ENCODE peak calls at places on chromosomes 13 and 19, in four cellular contexts. E, S, J and N are unnamed samples.
A peak's percentile ranks its signal among the peaks of the same experiment; 100 is the strongest.

GRCh38 chr13:30473675-30474074 is 7.9 kb upstream of the HMGB1 start:
- DNase-seq in E (no peak), S (no peak), J (no peak), N (no peak)

GRCh38 chr19:28971011-28971410 is 241.9 kb downstream of the UQCRFS1 start:
- DNase-seq in E (no peak), S (no peak), J (peak; percentile 34), N (peak; percentile 15)

GRCh38 chr19:4829001-4829712 is 2.4 kb downstream of the TICAM1 start:
- DNase-seq in E (no peak), S (peak; percentile 74), J (no peak), N (no peak)

GRCh38 chr13:65530688-65531087 is 1699.4 kb downstream of the PCDH9 start:
- DNase-seq in E (no peak), S (no peak), J (no peak), N (no peak)

GRCh38 chr13:59924256-59924655 is 239.5 kb downstream of the DIAPH3 start:
- DNase-seq in E (no peak), S (no peak), J (no peak), N (no peak)

GRCh38 chr13:21075303-21076264 is 14.2 kb upstream of the LATS2 start:
- DNase-seq in E (no peak), S (no peak), J (peak; percentile 48), N (peak; percentile 88)

GRCh38 chr13:102333320-102334181 is 68.3 kb downstream of the FGF14 start:
- DNase-seq in E (no peak), S (no peak), J (no peak), N (no peak)

GRCh38 chr19:7832781-7833180 is 2.8 kb downstream of the EVI5L start:
- DNase-seq in E (no peak), S (no peak), J (peak; percentile 42), N (no peak)

GRCh38 chr13:89163081-89163480 is 1491.9 kb downstream of the SLITRK5 start:
- DNase-seq in E (no peak), S (no peak), J (no peak), N (no peak)

GRCh38 chr13:80436571-80437169 is 95.7 kb upstream of the SPRY2 start:
- DNase-seq in E (no peak), S (no peak), J (no peak), N (no peak)

GRCh38 chr13:56659041-56659471 is 481.7 kb upstream of the PRR20A start:
- DNase-seq in E (no peak), S (no peak), J (no peak), N (no peak)

GRCh38 chr13:108834193-108834592 is 204.8 kb downstream of the MYO16 start:
- DNase-seq in E (no peak), S (no peak), J (no peak), N (no peak)

GRCh38 chr13:94710881-94711560 is 1.3 kb downstream of the SOX21 start:
- DNase-seq in E (peak; percentile 55), S (no peak), J (peak; percentile 27), N (peak; percentile 86)

GRCh38 chr19:18097993-18098890 is 664 bp downstream of the MAST3 start:
- DNase-seq in E (no peak), S (no peak), J (no peak), N (no peak)

GRCh38 chr13:94305463-94305862 is 174.0 kb downstream of the DCT start:
- DNase-seq in E (no peak), S (no peak), J (peak; percentile 80), N (no peak)

GRCh38 chr19:21602105-21602658 is 96.8 kb downstream of the ZNF429 start:
- DNase-seq in E (no peak), S (no peak), J (no peak), N (no peak)

GRCh38 chr19:27744926-27745844 is 1467.8 kb downstream of the UQCRFS1 start:
- DNase-seq in E (no peak), S (no peak), J (no peak), N (peak; percentile 13)

GRCh38 chr13:21047591-21048282 is 13.6 kb downstream of the LATS2 start:
- DNase-seq in E (no peak), S (no peak), J (no peak), N (no peak)

GRCh38 chr13:73936001-73936400 is 198.2 kb downstream of the KLF12 start:
- DNase-seq in E (no peak), S (no peak), J (no peak), N (no peak)

GRCh38 chr19:12969292-12969988 is at the start of gene DAND5:
- DNase-seq in E (no peak), S (no peak), J (no peak), N (no peak)

GRCh38 chr13:34913040-34913439 is 29.0 kb upstream of the NBEA start:
- DNase-seq in E (no peak), S (no peak), J (peak; percentile 39), N (peak; percentile 87)

GRCh38 chr13:49935171-49936084 is 712 bp downstream of the SPRYD7 start:
- DNase-seq in E (peak; percentile 30), S (peak; percentile 17), J (peak; percentile 84), N (peak; percentile 85)

GRCh38 chr13:26839682-26840081 is 79.1 kb upstream of the GPR12 start:
- DNase-seq in E (no peak), S (no peak), J (no peak), N (no peak)

GRCh38 chr19:15449620-15450527 is at the start of gene WIZ:
- DNase-seq in E (peak; percentile 66), S (peak; percentile 35), J (peak; percentile 87), N (peak; percentile 91)

GRCh38 chr19:36547001-36547732 is 19.1 kb upstream of the ZNF260 start:
- DNase-seq in E (no peak), S (no peak), J (peak; percentile 3), N (no peak)

GRCh38 chr19:17949956-17950309 is 17.0 kb upstream of the KCNN1 start:
- DNase-seq in E (no peak), S (no peak), J (no peak), N (peak; percentile 86)

GRCh38 chr13:49292742-49293498 is 45.2 kb downstream of the CDADC1 start:
- DNase-seq in E (no peak), S (no peak), J (peak; percentile 7), N (no peak)

GRCh38 chr19:22428299-22428913 is 6.3 kb upstream of the ZNF98 start:
- DNase-seq in E (no peak), S (no peak), J (no peak), N (no peak)

GRCh38 chr13:48072304-48072703 is 22.6 kb downstream of the MED4 start:
- DNase-seq in E (no peak), S (no peak), J (no peak), N (no peak)

DNA sequence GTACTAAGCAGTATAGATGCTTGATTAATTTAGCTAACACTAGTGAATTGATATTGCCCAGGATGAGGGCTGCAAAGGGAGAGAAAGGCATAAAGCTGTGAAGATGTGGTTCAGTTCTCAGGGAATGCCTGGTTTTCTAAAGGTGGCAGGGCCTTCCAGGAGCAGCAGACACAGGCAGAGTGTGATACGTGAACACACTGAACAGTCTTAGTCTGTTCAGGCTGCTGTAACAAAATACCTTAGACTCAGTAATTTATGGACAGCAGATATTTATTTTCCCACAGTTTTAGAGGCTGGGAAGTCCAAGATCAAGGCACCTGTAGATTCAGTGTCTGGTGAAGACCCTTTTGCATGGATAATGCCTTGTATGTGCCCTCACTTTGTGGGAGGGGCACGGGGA is 8.7 kb upstream of the SPATA13 start:
- DNase-seq in E (no peak), S (no peak), J (no peak), N (no peak)
- H3K4me1 ChIP-seq in E (peaks cover 30% of the 10 kb centered on the region), S (peaks cover 67% of the 10 kb centered on the region), J (peaks cover 16% of the 10 kb centered on the region), N (peaks cover 9% of the 10 kb centered on the region)

GRCh38 chr19:56476671-56477428 is at the start of gene ZNF667:
- DNase-seq in E (no peak), S (no peak), J (peak; percentile 95), N (no peak)

GRCh38 chr19:56476093-56476492 is 1.1 kb downstream of the ZNF667 start:
- DNase-seq in E (no peak), S (no peak), J (peak; percentile 6), N (no peak)

GRCh38 chr19:56477429-56478338 is 539 bp upstream of the ZNF667 start:
- DNase-seq in E (no peak), S (no peak), J (peak; percentile 98), N (peak; percentile 93)
- H3K4me3 ChIP-seq in E (no peak overlapping the region), S (no peak overlapping the region), J (peak overlapping the region; percentile 82), N (peak overlapping the region; percentile 86)

DNA sequence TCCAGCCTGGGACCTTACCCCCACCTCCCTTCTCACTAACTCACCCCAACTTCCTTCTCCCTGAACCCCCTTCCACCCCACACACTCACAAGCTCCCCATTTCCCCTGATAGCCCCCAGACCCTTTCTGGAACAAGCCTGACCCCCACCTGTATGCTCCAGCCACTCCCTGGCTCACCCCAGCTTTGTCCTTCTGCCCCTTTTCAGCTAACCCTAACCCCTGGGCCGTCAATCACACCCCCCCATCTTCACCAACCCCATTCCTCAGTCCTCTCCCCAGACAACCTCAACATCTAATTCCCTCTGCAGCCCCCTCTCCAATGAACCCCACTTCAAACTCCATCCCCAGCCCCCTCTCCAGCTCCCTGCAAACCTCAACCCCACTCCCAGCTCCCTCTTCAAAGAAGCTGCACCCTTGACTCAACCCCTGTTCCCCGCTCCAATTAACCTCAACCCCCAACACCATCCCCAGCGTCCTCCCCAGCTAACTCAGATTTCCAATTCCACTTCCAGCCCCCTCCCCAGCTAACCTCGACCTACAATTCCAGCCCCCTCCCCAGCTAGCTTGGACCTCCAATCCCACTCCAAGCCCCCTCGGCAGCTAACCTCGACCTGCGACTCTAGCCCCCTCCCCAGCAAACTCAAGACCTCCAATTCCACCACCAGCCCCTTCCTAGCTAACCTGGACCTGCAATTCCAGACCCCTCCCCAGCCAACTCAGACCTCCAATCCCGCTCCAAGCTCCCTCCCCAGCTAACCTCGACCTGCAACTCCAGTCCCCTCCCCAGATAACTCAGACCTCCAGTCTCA is 929 bp downstream of the GNG7 start:
- DNase-seq in E (no peak), S (no peak), J (no peak), N (no peak)
- H3K4me1 ChIP-seq in E (no peaks in the 10 kb centered on the region), S (peaks cover 36% of the 10 kb centered on the region), J (no peaks in the 10 kb centered on the region), N (no peaks in the 10 kb centered on the region)

GRCh38 chr19:34230833-34231232 is 23.5 kb upstream of the GARRE1 start:
- DNase-seq in E (no peak), S (no peak), J (no peak), N (peak; percentile 59)

GRCh38 chr19:34231439-34231838 is 22.9 kb upstream of the GARRE1 start:
- DNase-seq in E (no peak), S (no peak), J (no peak), N (peak; percentile 55)

GRCh38 chr19:34235425-34235940 is 18.9 kb upstream of the GARRE1 start:
- DNase-seq in E (no peak), S (no peak), J (no peak), N (no peak)

GRCh38 chr19:34229721-34230120 is 24.6 kb upstream of the GARRE1 start:
- DNase-seq in E (no peak), S (no peak), J (no peak), N (no peak)

DNA sequence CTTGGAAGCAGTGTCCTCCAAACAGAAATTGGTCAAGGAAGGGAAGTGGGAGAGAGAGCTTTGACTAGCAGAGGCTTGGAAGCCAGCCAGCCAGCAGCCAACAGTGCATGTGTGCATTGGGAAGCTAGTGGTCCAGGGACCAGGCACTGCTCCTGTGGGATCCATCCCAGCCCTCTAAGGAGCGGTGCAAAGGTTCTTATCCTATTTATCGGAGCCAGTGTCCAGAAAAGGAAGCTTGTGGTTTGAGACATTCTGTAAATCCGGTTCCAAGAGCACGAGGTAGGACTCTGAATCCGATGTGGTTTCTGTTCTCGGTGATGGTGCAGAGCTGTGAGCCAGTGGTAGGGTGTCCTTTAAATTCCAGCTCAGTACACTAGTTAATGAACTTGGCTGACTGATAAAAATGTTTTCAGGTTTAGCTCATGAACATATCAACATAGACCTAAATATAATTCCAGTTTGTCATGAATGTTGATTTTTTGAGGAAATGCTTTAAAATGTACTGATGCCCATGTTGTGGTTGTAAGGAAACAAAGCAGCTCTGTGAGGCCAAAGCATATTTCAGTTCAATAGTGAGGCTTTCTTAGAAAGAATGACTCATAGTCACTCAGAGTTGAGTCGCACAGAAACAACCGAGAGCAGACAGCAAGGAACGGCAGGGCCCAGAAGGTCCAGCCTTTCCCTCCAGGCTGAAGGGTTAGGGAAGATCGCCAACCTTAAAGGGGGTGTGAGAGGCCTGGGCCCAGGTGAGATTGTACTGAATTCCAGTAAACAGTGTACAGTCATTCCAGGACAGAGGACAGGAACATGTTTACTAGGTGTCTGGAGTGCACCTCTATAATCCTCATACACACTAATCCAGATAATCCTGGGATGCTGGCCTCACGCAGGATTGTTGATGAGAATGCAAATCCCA is 21.5 kb upstream of the GARRE1 start:
- DNase-seq in E (peak; percentile 62), S (peak; percentile 56), J (peak; percentile 96), N (no peak)
- H3K4me3 ChIP-seq in E (no peak overlapping the region), S (no peak overlapping the region), J (peak overlapping the region; percentile 25), N (no peak overlapping the region)